ENCODE peak calls at places on chromosomes 11 and 22, in four cellular contexts. H is GM12878, D is neural progenitor cell, P is mammary epithelial cell. Q is an unnamed sample.
A peak's percentile ranks its signal among the peaks of the same experiment; 100 is the strongest.

GRCh38 chr11:115132829-115133228 is 371.4 kb downstream of the CADM1 start:
- DNase-seq in H (no peak), D (no peak), P (no peak), Q (peak; percentile 4)

GRCh38 chr11:59706518-59707285 is 6.9 kb downstream of the OR10V1 start:
- DNase-seq in H (no peak), D (no peak), P (peak; percentile 94), Q (no peak)

GRCh38 chr22:21726650-21727049 is 8.9 kb downstream of the YPEL1 start:
- DNase-seq in H (no peak), D (peak; percentile 81), P (no peak), Q (peak; percentile 53)

GRCh38 chr11:73274722-73275380 is 2.7 kb downstream of the P2RY6 start:
- DNase-seq in H (no peak), D (no peak), P (no peak), Q (no peak)

GRCh38 chr22:32994921-32995320 is 63.3 kb downstream of the SYN3 start:
- DNase-seq in H (no peak), D (peak; percentile 26), P (no peak), Q (no peak)

GRCh38 chr22:39748877-39749276 is 144.7 kb downstream of the ENTHD1 start:
- DNase-seq in H (no peak), D (no peak), P (no peak), Q (peak; percentile 55)

GRCh38 chr22:50465066-50465465 is 9.8 kb downstream of the SBF1 start:
- DNase-seq in H (no peak), D (no peak), P (no peak), Q (no peak)

GRCh38 chr11:83087035-83087434 is 15.3 kb upstream of the RAB30 start:
- DNase-seq in H (no peak), D (no peak), P (no peak), Q (peak; percentile 23)

GRCh38 chr11:61507962-61508824 is at the start of gene LRRC10B:
- DNase-seq in H (no peak), D (peak; percentile 96), P (no peak), Q (peak; percentile 95)

GRCh38 chr11:61510178-61510979 is 1.8 kb downstream of the LRRC10B start:
- DNase-seq in H (no peak), D (no peak), P (no peak), Q (peak; percentile 69)

GRCh38 chr11:61510980-61511373 is 2.4 kb downstream of the LRRC10B start:
- DNase-seq in H (no peak), D (no peak), P (no peak), Q (peak; percentile 77)

GRCh38 chr11:61511383-61511782 is 2.8 kb downstream of the LRRC10B start:
- DNase-seq in H (no peak), D (peak; percentile 44), P (no peak), Q (no peak)

GRCh38 chr11:61509058-61510029 is 795 bp downstream of the LRRC10B start:
- DNase-seq in H (no peak), D (peak; percentile 97), P (peak; percentile 84), Q (peak; percentile 97)
- TF ChIP-seq EZH2 in H (no peak), D (no peak), P (no peak), Q (no peak)

GRCh38 chr22:26565889-26566288 is 24.0 kb downstream of the TPST2 start:
- DNase-seq in H (no peak), D (no peak), P (no peak), Q (no peak)
- H3K4me1 ChIP-seq in H (no peaks in the 10 kb centered on the region), D (peaks cover 31% of the 10 kb centered on the region), P (peaks cover 50% of the 10 kb centered on the region), Q (no peaks in the 10 kb centered on the region)

DNA sequence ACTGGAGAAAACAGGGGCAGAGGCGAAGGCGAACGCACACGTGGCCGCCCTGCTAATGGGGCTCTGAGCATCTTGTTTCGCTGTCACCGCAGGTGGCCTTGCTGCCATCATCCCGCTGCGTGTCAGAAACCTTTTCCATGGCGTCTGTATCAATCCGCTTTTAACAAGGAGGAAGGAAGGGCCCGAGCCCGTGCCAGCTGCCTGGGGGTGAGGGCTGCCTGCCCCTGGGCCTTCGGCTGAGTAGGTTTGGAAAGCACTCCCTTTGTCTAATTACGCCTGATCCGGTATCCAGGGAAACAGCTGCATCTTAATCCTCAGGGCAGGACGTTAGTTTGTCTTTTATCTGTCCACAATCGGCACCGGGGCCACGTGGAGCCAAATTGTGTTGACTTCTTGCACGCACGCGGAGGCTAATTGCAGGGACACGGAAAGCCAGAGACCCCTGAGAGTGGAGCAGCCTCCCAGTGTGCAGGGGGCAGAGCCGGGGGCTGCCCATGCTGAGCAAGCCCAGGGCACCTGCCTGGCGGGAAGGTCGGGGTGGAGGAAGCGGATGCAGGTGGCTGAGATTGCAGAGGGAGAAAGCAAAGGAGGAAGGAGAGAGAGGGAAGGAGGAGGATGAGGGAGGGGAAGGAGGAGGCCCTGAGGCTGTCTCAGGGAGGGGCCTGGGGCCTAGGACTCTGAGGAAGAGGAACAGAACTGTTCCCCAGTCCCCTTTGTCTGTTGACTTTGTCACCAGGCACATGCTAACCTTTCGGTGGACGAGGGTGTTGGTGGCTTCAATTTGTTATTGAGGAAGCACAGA is 19.3 kb upstream of the TH start:
- DNase-seq in H (no peak), D (peak; percentile 91), P (no peak), Q (no peak)
- TF ChIP-seq EZH2 in H (no peak), D (no peak), P (no peak), Q (no peak)

GRCh38 chr22:19879996-19880785 is 25.5 kb upstream of the GNB1L start:
- DNase-seq in H (no peak), D (no peak), P (no peak), Q (no peak)

GRCh38 chr22:19877626-19878339 is 23.1 kb upstream of the GNB1L start:
- DNase-seq in H (no peak), D (peak; percentile 45), P (no peak), Q (no peak)

GRCh38 chr22:19879248-19879575 is 24.5 kb upstream of the GNB1L start:
- DNase-seq in H (no peak), D (no peak), P (no peak), Q (no peak)

GRCh38 chr22:19879651-19879995 is 24.9 kb upstream of the GNB1L start:
- DNase-seq in H (no peak), D (no peak), P (no peak), Q (no peak)

GRCh38 chr22:19878461-19879247 is 24.0 kb upstream of the GNB1L start:
- DNase-seq in H (no peak), D (no peak), P (no peak), Q (no peak)
- H3K4me1 ChIP-seq in H (no peaks in the 10 kb centered on the region), D (peaks cover 32% of the 10 kb centered on the region), P (peaks cover 56% of the 10 kb centered on the region), Q (peaks cover 40% of the 10 kb centered on the region)

DNA sequence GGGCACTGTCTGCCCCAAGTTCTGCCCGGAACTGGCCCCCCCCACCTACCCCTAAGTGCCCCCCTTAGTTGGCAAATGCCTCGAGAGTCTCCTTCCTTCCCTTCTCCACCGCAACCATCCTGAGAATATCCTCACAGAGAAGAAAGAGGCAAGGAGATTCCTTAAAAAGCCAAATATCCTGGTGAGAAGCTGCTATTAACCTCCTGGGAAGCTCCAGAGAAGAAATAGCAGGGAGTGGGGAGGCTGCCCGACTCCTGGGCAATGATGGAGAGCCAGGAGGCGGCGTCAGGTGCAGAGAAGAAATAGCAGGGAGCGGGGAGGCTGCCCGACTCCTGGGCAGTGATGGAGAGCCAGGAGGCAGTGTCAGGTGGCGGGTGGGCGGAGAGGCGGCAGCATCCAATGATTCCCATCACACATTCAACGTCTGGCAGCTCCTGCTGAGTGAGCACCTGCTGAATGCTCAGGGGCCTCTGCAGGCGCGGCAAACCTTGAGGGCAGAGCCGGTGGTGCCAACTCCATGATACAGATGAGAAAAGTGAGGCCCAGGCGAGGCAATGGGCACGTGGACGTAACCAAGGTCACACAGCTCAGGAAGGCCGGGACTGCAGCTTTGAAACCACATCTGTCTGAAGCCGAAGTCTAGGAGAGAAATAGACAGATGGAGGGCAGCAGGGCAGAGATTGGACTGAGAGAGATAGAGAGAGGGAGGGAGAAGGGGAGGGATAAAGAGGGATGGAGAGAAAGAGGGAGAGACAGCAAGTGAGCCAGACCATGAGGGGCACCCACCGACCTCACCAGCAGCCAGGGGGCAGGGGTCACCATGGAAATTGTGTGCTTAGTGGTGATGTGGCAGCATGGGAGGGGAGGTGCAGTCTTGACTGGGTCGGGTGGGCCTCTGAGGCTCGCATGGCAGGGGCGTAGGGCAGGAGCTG is 58.3 kb downstream of the CYTH4 start:
- DNase-seq in H (no peak), D (peak; percentile 58), P (no peak), Q (no peak)
- TF ChIP-seq EZH2 in H (no peak), D (no peak), P (no peak), Q (no peak)

GRCh38 chr11:9761441-9761945 is 97.6 kb downstream of the SWAP70 start:
- DNase-seq in H (no peak), D (no peak), P (no peak), Q (no peak)
- H3K4me1 ChIP-seq in H (peaks cover 32% of the 10 kb centered on the region), D (peaks cover 7% of the 10 kb centered on the region), P (peaks cover 37% of the 10 kb centered on the region), Q (peaks cover 30% of the 10 kb centered on the region)

GRCh38 chr22:23386822-23387580 is 193.1 kb downstream of the IGLL1 start:
- DNase-seq in H (no peak), D (no peak), P (no peak), Q (no peak)
- TF ChIP-seq EZH2 in H (no peak), D (no peak), P (no peak), Q (no peak)

DNA sequence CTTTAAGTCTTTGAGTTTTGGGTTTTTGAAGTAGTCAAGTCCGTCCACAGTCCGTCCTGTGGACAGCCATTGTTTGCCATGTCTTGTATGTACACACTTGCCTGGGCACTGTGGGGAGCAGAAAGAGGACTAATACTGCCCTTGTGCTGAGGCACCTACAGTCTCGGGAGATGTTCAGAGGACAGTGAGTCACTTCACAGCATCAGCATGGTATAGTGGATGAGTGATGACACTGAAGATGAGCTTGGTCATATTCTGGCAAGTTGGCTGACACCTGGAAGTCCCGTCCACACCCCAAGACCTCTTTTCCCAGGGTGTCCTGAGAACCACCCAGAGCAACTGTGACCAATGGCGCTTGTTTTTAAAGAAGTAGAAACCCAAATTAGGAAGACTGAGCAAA is 29.2 kb downstream of the NF2 start:
- DNase-seq in H (no peak), D (no peak), P (no peak), Q (no peak)
- H3K4me1 ChIP-seq in H (no peaks in the 10 kb centered on the region), D (no peaks in the 10 kb centered on the region), P (peaks cover 11% of the 10 kb centered on the region), Q (peaks cover 9% of the 10 kb centered on the region)

GRCh38 chr22:43077121-43077877 is 11.9 kb downstream of the TTLL1 start:
- DNase-seq in H (no peak), D (no peak), P (no peak), Q (no peak)
- TF ChIP-seq EZH2 in H (no peak), D (no peak), P (no peak), Q (no peak)

DNA sequence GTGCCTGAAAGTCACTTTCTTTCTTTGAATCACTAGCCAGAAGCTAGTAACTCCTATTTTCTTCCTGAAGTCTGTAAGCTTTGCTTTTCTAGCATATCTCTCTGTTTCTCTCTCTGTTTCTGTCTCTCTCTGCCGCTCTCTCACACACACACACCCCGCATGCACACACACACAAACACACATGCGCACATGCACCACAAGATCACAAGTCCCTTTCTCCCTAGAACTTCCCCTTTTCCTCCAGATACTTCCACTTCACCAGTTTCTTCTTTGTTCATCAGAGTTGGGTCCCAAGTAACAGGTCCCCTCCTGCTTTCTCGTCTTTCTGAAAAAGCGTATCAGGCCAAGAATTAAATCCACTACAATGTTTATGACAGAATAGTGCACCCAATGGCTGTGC is 148.5 kb upstream of the HSD17B12 start:
- DNase-seq in H (no peak), D (no peak), P (no peak), Q (no peak)
- H3K4me1 ChIP-seq in H (no peaks in the 10 kb centered on the region), D (no peaks in the 10 kb centered on the region), P (no peaks in the 10 kb centered on the region), Q (no peaks in the 10 kb centered on the region)

Q was measured in A673.